ENCODE peak calls at places on chromosomes 2 and 18, in five cellular contexts. W is activated naive CD8-positive, alpha-beta T cell treated with anti-CD3 and anti-CD28 coated beads, Interleukin-2, amount 50 U/mL, for 16 hours; J is Jurkat, Clone E6-1; S is HS-5; I is stromal cell of bone marrow. M is an unnamed sample.

GRCh38 chr18:49853011-49853410 is 39.7 kb upstream of the ACAA2 start:
- DNase-seq in J (no peak), I (no peak), W (no peak), S (no peak), M (no peak)

GRCh38 chr2:171409436-171409971 is 24.3 kb downstream of the METTL8 start:
- DNase-seq in J (no peak), I (no peak), S (no peak), W (no peak), M (no peak)

GRCh38 chr2:202014328-202015034 is 19.2 kb upstream of the FZD7 start:
- DNase-seq in I (no peak), J (no peak), W (no peak), S (no peak), M (no peak)

GRCh38 chr2:14567561-14567960 is 65.0 kb upstream of the LRATD1 start:
- DNase-seq in W (no peak), I (peak; percentile 45), S (no peak), J (no peak), M (peak; percentile 35)

GRCh38 chr2:75342504-75343175 is 143.3 kb upstream of the TACR1 start:
- DNase-seq in J (no peak), S (no peak), I (no peak), W (no peak), M (no peak)

GRCh38 chr2:141041281-141041680 is 1089.5 kb downstream of the LRP1B start:
- DNase-seq in S (no peak), J (no peak), I (no peak), W (no peak), M (no peak)

GRCh38 chr18:62808116-62808515 is 92.8 kb downstream of the PHLPP1 start:
- DNase-seq in S (no peak), J (no peak), W (no peak), I (no peak), M (no peak)

GRCh38 chr2:9174771-9175441 is 31.7 kb upstream of the ASAP2 start:
- DNase-seq in J (peak; percentile 29), I (peak; percentile 64), S (peak; percentile 58), W (no peak), M (peak; percentile 87)

GRCh38 chr2:237227190-237227988 is 141.7 kb downstream of the COPS8 start:
- DNase-seq in I (peak; percentile 97), W (no peak), S (peak; percentile 88), J (no peak), M (peak; percentile 97)

GRCh38 chr2:240990266-240990529 is 8.2 kb upstream of the SNED1 start:
- DNase-seq in J (no peak), S (no peak), I (no peak), W (no peak), M (no peak)

GRCh38 chr2:237264480-237265219 is 149.3 kb downstream of the COL6A3 start:
- DNase-seq in I (peak; percentile 94), W (no peak), J (no peak), S (peak; percentile 72), M (no peak)

GRCh38 chr18:2143666-2144065 is 427.6 kb downstream of the METTL4 start:
- DNase-seq in S (no peak), J (no peak), W (no peak), I (no peak), M (no peak)

GRCh38 chr2:197107291-197108269 is 181.1 kb upstream of the PGAP1 start:
- DNase-seq in I (peak; percentile 24), S (no peak), W (no peak), J (no peak), M (no peak)

GRCh38 chr2:74130211-74130995 is 17.3 kb downstream of the BOLA3 start:
- DNase-seq in J (no peak), S (no peak), W (no peak), I (no peak), M (no peak)

GRCh38 chr2:241894681-241895426 is 25.3 kb downstream of the RTP5 start:
- DNase-seq in S (no peak), I (no peak), J (no peak), W (no peak), M (no peak)

GRCh38 chr2:191625016-191625415 is 52.9 kb upstream of the NABP1 start:
- DNase-seq in J (peak; percentile 44), S (no peak), I (no peak), W (no peak), M (no peak)

GRCh38 chr18:40437517-40437916 is 1517.5 kb upstream of the PIK3C3 start:
- DNase-seq in W (no peak), J (no peak), I (no peak), S (no peak), M (no peak)

GRCh38 chr2:212157011-212157410 is 381.6 kb downstream of the ERBB4 start:
- DNase-seq in J (no peak), I (peak; percentile 57), W (no peak), S (peak; percentile 56), M (no peak)

GRCh38 chr2:134774786-134775641 is 56.2 kb upstream of the TMEM163 start:
- DNase-seq in J (peak; percentile 85), I (no peak), W (no peak), S (peak; percentile 18), M (no peak)

GRCh38 chr2:75808793-75809535 is 98.2 kb upstream of the GCFC2 start:
- DNase-seq in S (no peak), W (no peak), J (no peak), I (no peak), M (no peak)

GRCh38 chr2:55899881-55900280 is 23.7 kb downstream of the EFEMP1 start:
- DNase-seq in S (no peak), I (peak; percentile 59), W (no peak), J (no peak), M (no peak)

GRCh38 chr2:238096311-238097011 is 3.7 kb upstream of the ESPNL start:
- DNase-seq in J (no peak), I (no peak), W (no peak), S (no peak), M (no peak)

GRCh38 chr18:45227004-45227403 is 388.3 kb upstream of the SLC14A2 start:
- DNase-seq in W (no peak), I (no peak), S (no peak), J (no peak), M (no peak)

GRCh38 chr2:24049485-24050021 is at the start of gene FKBP1B:
- DNase-seq in S (no peak), W (peak; percentile 26), J (no peak), I (no peak), M (peak; percentile 21)

GRCh38 chr2:203891474-203891873 is 23.9 kb downstream of the CTLA4 start:
- DNase-seq in J (no peak), I (no peak), W (no peak), S (no peak), M (no peak)

GRCh38 chr2:221019668-221020067 is 552.4 kb downstream of the EPHA4 start:
- DNase-seq in S (no peak), I (no peak), J (no peak), W (no peak), M (no peak)

GRCh38 chr18:811192-812122 is 585 bp downstream of the YES1 start:
- DNase-seq in I (no peak), W (no peak), S (peak; percentile 5), J (no peak), M (no peak)

M was measured in kidney epithelial cell.